ENCODE peak calls at places on chromosomes 5 and 9, in eight cellular contexts. One of them, this sample, is unnamed.

GRCh38 chr5:141637266-141637692 is 482 bp downstream of the RELL2 start:
- DNase-seq in kidney epithelial cell: no peak
- DNase-seq in psoas muscle: no peak
- DNase-seq in right lobe of liver: peak
- DNase-seq in brain microvascular endothelial cell: no peak
- DNase-seq in foreskin fibroblast: no peak
- DNase-seq in Caco-2: no peak
- DNase-seq in heart right ventricle: peak
- DNase-seq in this sample: no peak

GRCh38 chr9:2567922-2568321 is 53.7 kb upstream of the VLDLR start:
- DNase-seq in foreskin fibroblast: no peak
- DNase-seq in right lobe of liver: no peak
- DNase-seq in brain microvascular endothelial cell: no peak
- DNase-seq in psoas muscle: no peak
- DNase-seq in heart right ventricle: no peak
- DNase-seq in kidney epithelial cell: no peak
- DNase-seq in Caco-2: no peak
- DNase-seq in this sample: no peak

GRCh38 chr5:148730955-148731898 is 76.9 kb upstream of the HTR4 start:
- DNase-seq in heart right ventricle: no peak
- DNase-seq in brain microvascular endothelial cell: peak
- DNase-seq in foreskin fibroblast: peak
- DNase-seq in psoas muscle: peak
- DNase-seq in kidney epithelial cell: peak
- DNase-seq in Caco-2: peak
- DNase-seq in right lobe of liver: no peak
- DNase-seq in this sample: peak

GRCh38 chr5:144460608-144461007 is 289.9 kb downstream of the KCTD16 start:
- DNase-seq in psoas muscle: no peak
- DNase-seq in right lobe of liver: no peak
- DNase-seq in heart right ventricle: no peak
- DNase-seq in kidney epithelial cell: peak
- DNase-seq in Caco-2: no peak
- DNase-seq in brain microvascular endothelial cell: no peak
- DNase-seq in foreskin fibroblast: no peak
- DNase-seq in this sample: no peak

GRCh38 chr9:16294371-16294770 is 576.1 kb downstream of the BNC2 start:
- DNase-seq in brain microvascular endothelial cell: no peak
- DNase-seq in Caco-2: no peak
- DNase-seq in kidney epithelial cell: no peak
- DNase-seq in foreskin fibroblast: no peak
- DNase-seq in heart right ventricle: no peak
- DNase-seq in right lobe of liver: no peak
- DNase-seq in psoas muscle: no peak
- DNase-seq in this sample: no peak

GRCh38 chr9:99472916-99473245 is 250.8 kb downstream of the SEC61B start:
- DNase-seq in kidney epithelial cell: no peak
- DNase-seq in Caco-2: no peak
- DNase-seq in heart right ventricle: no peak
- DNase-seq in right lobe of liver: no peak
- DNase-seq in brain microvascular endothelial cell: no peak
- DNase-seq in psoas muscle: no peak
- DNase-seq in foreskin fibroblast: no peak
- DNase-seq in this sample: no peak

GRCh38 chr9:88313364-88314220 is 74.7 kb upstream of the SPIN1 start:
- DNase-seq in psoas muscle: no peak
- DNase-seq in right lobe of liver: no peak
- DNase-seq in brain microvascular endothelial cell: no peak
- DNase-seq in foreskin fibroblast: no peak
- DNase-seq in kidney epithelial cell: no peak
- DNase-seq in Caco-2: no peak
- DNase-seq in heart right ventricle: no peak
- DNase-seq in this sample: no peak

GRCh38 chr5:144003636-144004035 is 166.8 kb downstream of the YIPF5 start:
- DNase-seq in brain microvascular endothelial cell: no peak
- DNase-seq in heart right ventricle: no peak
- DNase-seq in psoas muscle: no peak
- DNase-seq in foreskin fibroblast: no peak
- DNase-seq in kidney epithelial cell: no peak
- DNase-seq in Caco-2: no peak
- DNase-seq in right lobe of liver: no peak
- DNase-seq in this sample: no peak

GRCh38 chr5:44845777-44846176 is 37.0 kb downstream of the MRPS30 start:
- DNase-seq in psoas muscle: no peak
- DNase-seq in brain microvascular endothelial cell: no peak
- DNase-seq in kidney epithelial cell: no peak
- DNase-seq in Caco-2: no peak
- DNase-seq in right lobe of liver: no peak
- DNase-seq in heart right ventricle: no peak
- DNase-seq in foreskin fibroblast: no peak
- DNase-seq in this sample: no peak

GRCh38 chr9:85900504-85901201 is 40.3 kb upstream of the NAA35 start:
- DNase-seq in heart right ventricle: no peak
- DNase-seq in brain microvascular endothelial cell: peak
- DNase-seq in psoas muscle: no peak
- DNase-seq in right lobe of liver: no peak
- DNase-seq in foreskin fibroblast: peak
- DNase-seq in kidney epithelial cell: no peak
- DNase-seq in Caco-2: peak
- DNase-seq in this sample: peak

GRCh38 chr5:35908814-35909213 is 29.6 kb downstream of the CAPSL start:
- DNase-seq in foreskin fibroblast: no peak
- DNase-seq in brain microvascular endothelial cell: no peak
- DNase-seq in kidney epithelial cell: no peak
- DNase-seq in right lobe of liver: no peak
- DNase-seq in heart right ventricle: no peak
- DNase-seq in psoas muscle: no peak
- DNase-seq in Caco-2: peak
- DNase-seq in this sample: no peak

GRCh38 chr5:159961761-159962160 is 45.5 kb downstream of the ADRA1B start:
- DNase-seq in Caco-2: no peak
- DNase-seq in brain microvascular endothelial cell: no peak
- DNase-seq in right lobe of liver: no peak
- DNase-seq in psoas muscle: no peak
- DNase-seq in kidney epithelial cell: no peak
- DNase-seq in heart right ventricle: no peak
- DNase-seq in foreskin fibroblast: no peak
- DNase-seq in this sample: no peak

DNA sequence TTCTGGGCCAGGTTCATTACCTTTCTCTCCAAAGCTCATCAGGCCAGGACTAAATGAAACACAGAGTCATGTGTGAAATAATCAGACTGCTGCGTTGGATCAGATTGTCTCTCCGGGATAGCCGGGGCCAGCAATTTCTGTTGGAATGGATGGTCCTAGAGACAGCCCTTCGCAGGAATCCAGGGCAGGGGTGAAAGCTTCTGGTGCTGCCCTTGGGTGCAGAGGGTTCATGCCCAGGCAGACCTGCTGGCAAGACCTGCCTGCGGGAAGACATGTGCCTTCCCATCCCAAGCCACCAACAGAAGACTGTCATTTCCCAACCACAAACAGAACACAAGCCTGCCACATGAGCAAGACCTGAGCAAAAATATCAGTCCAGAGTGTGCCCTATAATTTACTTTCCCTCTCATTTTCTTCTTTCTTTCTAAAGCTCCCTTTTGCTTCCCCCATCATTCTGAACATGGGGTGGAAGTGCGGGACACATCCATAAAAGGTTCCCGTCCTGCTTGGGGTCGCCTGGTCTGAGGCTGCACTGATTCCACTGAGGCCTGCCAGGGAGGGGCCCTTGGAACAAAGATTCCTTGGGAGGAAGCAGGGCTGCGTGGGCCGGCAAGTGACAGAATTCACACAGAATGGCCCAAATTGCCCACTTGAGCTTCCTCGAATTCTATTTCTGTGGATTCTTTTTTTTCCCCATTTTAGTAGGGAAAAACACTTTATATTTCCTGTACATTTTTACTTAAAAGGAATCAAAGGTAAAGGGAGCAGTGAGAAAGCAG is 57.3 kb downstream of the UBE2QL1 start:
- DNase-seq in foreskin fibroblast: no peak
- DNase-seq in right lobe of liver: peak
- DNase-seq in heart right ventricle: no peak
- DNase-seq in kidney epithelial cell: no peak
- DNase-seq in Caco-2: no peak
- DNase-seq in brain microvascular endothelial cell: no peak
- DNase-seq in psoas muscle: no peak
- DNase-seq in this sample: no peak
- H3K4me3 ChIP-seq in foreskin fibroblast: no peak
- H3K4me3 ChIP-seq in right lobe of liver: no peak
- H3K4me3 ChIP-seq in heart right ventricle: no peak
- H3K4me3 ChIP-seq in kidney epithelial cell: no peak
- H3K4me3 ChIP-seq in Caco-2: no peak
- H3K4me3 ChIP-seq in brain microvascular endothelial cell: no peak
- H3K4me3 ChIP-seq in psoas muscle: no peak
- H3K4me3 ChIP-seq in this sample: no peak

DNA sequence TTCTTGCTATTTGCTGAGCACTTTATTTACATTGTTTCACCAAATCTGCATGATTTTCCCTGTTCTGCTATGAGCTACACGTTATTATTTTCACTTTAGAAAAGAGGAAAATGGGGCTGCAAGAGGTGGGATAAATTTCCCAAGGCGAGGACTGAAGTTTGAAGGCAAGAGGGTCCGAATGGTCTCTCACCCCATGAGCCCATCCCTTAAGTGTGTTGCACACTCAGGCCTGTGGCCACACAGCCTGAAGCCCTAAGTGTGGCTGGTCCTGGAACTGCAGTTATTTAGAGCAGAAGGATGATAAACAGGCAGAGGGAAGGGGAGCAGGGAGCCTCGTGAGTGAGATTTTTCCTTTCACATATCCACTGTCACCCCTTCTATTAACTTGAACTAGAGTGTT is 7.8 kb downstream of the PDE8B start:
- DNase-seq in Caco-2: peak
- DNase-seq in foreskin fibroblast: no peak
- DNase-seq in brain microvascular endothelial cell: no peak
- DNase-seq in heart right ventricle: no peak
- DNase-seq in kidney epithelial cell: no peak
- DNase-seq in psoas muscle: no peak
- DNase-seq in right lobe of liver: no peak
- DNase-seq in this sample: no peak
- TF ChIP-seq CTCF in Caco-2: peak
- TF ChIP-seq CTCF in foreskin fibroblast: peak
- TF ChIP-seq CTCF in brain microvascular endothelial cell: peak
- TF ChIP-seq CTCF in heart right ventricle: no peak
- TF ChIP-seq CTCF in kidney epithelial cell: no peak
- TF ChIP-seq CTCF in psoas muscle: no peak
- TF ChIP-seq CTCF in right lobe of liver: peak
- TF ChIP-seq CTCF in this sample: no peak

DNA sequence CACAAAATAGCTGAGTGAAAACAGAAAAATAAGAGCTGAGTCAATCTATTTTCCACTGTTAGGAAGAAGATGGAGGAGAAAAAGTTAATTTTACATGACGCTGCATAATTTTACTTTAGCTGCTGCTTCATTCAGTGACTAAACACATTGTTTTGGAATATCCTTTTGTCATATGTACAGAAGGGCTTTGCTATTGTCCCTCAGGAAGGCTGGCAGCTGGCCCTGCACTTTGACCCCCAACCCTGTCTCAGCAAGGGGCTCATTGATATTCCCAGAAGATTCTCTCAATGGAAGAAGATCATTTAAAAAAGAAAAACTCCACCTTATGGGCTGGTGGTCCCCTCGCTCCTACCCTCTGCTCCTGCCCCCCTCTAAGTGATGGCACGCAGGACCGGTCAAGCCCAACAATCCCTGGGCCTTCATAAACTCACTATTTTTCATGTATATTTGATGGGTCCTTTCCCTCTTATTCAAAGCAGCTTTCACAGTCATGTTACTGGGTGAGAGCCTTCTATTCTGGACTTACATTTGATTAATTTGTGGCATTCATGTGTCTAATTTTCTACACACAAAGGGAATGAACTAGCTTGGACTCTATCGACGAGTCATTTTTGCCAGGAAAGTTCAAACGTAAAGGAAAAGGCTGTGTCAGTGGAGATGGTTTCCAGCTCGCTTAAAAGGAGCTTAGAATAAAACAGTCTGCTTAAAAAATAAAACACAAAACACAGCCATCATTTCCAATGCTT is 104.8 kb downstream of the EFNA5 start:
- DNase-seq in Caco-2: no peak
- DNase-seq in foreskin fibroblast: no peak
- DNase-seq in psoas muscle: no peak
- DNase-seq in right lobe of liver: no peak
- DNase-seq in heart right ventricle: no peak
- DNase-seq in brain microvascular endothelial cell: no peak
- DNase-seq in kidney epithelial cell: no peak
- DNase-seq in this sample: no peak
- H3K4me3 ChIP-seq in Caco-2: no peak
- H3K4me3 ChIP-seq in foreskin fibroblast: no peak
- H3K4me3 ChIP-seq in psoas muscle: no peak
- H3K4me3 ChIP-seq in right lobe of liver: no peak
- H3K4me3 ChIP-seq in heart right ventricle: no peak
- H3K4me3 ChIP-seq in brain microvascular endothelial cell: no peak
- H3K4me3 ChIP-seq in kidney epithelial cell: no peak
- H3K4me3 ChIP-seq in this sample: no peak

GRCh38 chr9:93422987-93423386 is 28.5 kb upstream of the FAM120A start:
- DNase-seq in Caco-2: no peak
- DNase-seq in psoas muscle: no peak
- DNase-seq in foreskin fibroblast: no peak
- DNase-seq in brain microvascular endothelial cell: no peak
- DNase-seq in kidney epithelial cell: no peak
- DNase-seq in right lobe of liver: no peak
- DNase-seq in heart right ventricle: no peak
- DNase-seq in this sample: no peak

GRCh38 chr9:93431498-93432105 is 19.9 kb upstream of the FAM120A start:
- DNase-seq in Caco-2: no peak
- DNase-seq in psoas muscle: no peak
- DNase-seq in kidney epithelial cell: no peak
- DNase-seq in heart right ventricle: no peak
- DNase-seq in right lobe of liver: no peak
- DNase-seq in brain microvascular endothelial cell: no peak
- DNase-seq in foreskin fibroblast: no peak
- DNase-seq in this sample: no peak

GRCh38 chr9:93432964-93433363 is 18.5 kb upstream of the FAM120A start:
- DNase-seq in right lobe of liver: no peak
- DNase-seq in kidney epithelial cell: no peak
- DNase-seq in Caco-2: no peak
- DNase-seq in heart right ventricle: no peak
- DNase-seq in foreskin fibroblast: no peak
- DNase-seq in brain microvascular endothelial cell: no peak
- DNase-seq in psoas muscle: no peak
- DNase-seq in this sample: no peak

DNA sequence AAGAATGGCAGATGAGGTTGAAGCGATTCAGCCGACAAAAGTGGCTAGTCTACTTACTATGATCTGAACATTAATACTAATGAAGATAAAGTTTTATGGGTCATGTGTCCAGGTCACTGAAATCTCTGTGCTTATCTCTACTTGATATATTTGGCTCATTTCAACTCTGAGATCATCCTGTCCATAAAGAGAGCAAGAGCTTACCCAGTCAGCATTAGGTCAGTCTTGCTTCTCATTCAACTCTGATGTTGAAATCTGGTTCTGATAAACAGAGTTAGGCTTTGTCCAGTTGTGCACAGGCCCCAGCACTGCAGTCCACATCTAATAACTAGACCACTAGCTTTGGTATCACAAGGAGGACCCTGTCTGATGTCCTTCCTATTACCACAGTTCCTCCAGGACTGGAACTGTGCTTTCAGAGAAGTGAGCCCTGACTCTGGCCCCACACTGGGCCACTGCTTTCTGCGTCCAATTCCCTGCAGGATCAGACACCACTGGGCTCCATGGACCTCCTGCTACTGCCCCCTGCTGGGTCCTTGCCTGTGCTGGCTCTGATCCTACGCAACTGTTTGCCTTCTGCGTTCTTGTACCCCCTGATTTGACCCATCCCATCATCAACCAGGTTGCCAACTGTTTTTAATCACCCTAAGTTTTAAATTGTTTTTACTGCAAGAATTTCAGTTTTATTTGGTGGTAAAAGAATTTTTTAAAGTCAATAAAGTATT is 23.7 kb upstream of the FAM120A start:
- DNase-seq in heart right ventricle: no peak
- DNase-seq in brain microvascular endothelial cell: no peak
- DNase-seq in right lobe of liver: no peak
- DNase-seq in psoas muscle: no peak
- DNase-seq in Caco-2: no peak
- DNase-seq in foreskin fibroblast: no peak
- DNase-seq in kidney epithelial cell: no peak
- DNase-seq in this sample: no peak
- TF ChIP-seq CTCF in heart right ventricle: no peak
- TF ChIP-seq CTCF in brain microvascular endothelial cell: peak
- TF ChIP-seq CTCF in right lobe of liver: no peak
- TF ChIP-seq CTCF in psoas muscle: no peak
- TF ChIP-seq CTCF in Caco-2: no peak
- TF ChIP-seq CTCF in foreskin fibroblast: no peak
- TF ChIP-seq CTCF in kidney epithelial cell: peak
- TF ChIP-seq CTCF in this sample: no peak

This sample was measured in AG04449.